ENCODE peak calls at places on chromosomes 16 and 17, in five cellular contexts. V is brain microvascular endothelial cell, R is body of pancreas, A is A673, B is breast epithelium. U is an unnamed sample.

GRCh38 chr16:77739493-77739892 is 17.2 kb downstream of the NUDT7 start:
- DNase-seq in B (no peak), R (no peak), A (no peak), V (no peak), U (no peak)

GRCh38 chr17:6374271-6374691 is 60.6 kb downstream of the AIPL1 start:
- DNase-seq in B (no peak), A (no peak), V (no peak), R (no peak), U (no peak)

GRCh38 chr17:18877104-18877503 is 19.2 kb downstream of the PRPSAP2 start:
- DNase-seq in R (no peak), A (no peak), B (no peak), V (peak; percentile 19), U (no peak)

GRCh38 chr16:3829631-3830536 is 50.6 kb downstream of the CREBBP start:
- DNase-seq in A (no peak), V (no peak), B (no peak), R (no peak), U (no peak)

GRCh38 chr17:38604479-38605229 is 1.1 kb downstream of the SRCIN1 start:
- DNase-seq in B (no peak), R (no peak), A (no peak), V (no peak), U (peak; percentile 67)

GRCh38 chr17:70378005-70378404 is 208.7 kb downstream of the KCNJ2 start:
- DNase-seq in R (no peak), V (no peak), B (no peak), A (no peak), U (no peak)

GRCh38 chr16:82793550-82794244 is 166.9 kb downstream of the CDH13 start:
- DNase-seq in V (no peak), A (no peak), B (no peak), R (no peak), U (no peak)

GRCh38 chr17:55295411-55296170 is 30.8 kb downstream of the HLF start:
- DNase-seq in A (peak; percentile 78), V (peak; percentile 52), B (peak; percentile 64), R (peak; percentile 62), U (no peak)

GRCh38 chr16:24988593-24989338 is 26.4 kb downstream of the ARHGAP17 start:
- DNase-seq in A (peak; percentile 54), R (peak; percentile 67), B (no peak), V (peak; percentile 77), U (no peak)

GRCh38 chr17:42422412-42422957 is 571 bp downstream of the CAVIN1 start:
- DNase-seq in R (peak; percentile 33), A (no peak), B (no peak), V (no peak), U (no peak)

GRCh38 chr17:7215136-7215638 is 4.4 kb downstream of the DLG4 start:
- DNase-seq in V (no peak), A (no peak), R (no peak), B (no peak), U (no peak)

GRCh38 chr16:88695218-88695617 is 8.9 kb upstream of the SNAI3 start:
- DNase-seq in V (no peak), R (no peak), A (no peak), B (no peak), U (no peak)

GRCh38 chr17:72466199-72466598 is 345.4 kb downstream of the SOX9 start:
- DNase-seq in R (peak; percentile 28), A (no peak), B (no peak), V (peak; percentile 57), U (no peak)

GRCh38 chr17:79530361-79531105 is 80.3 kb downstream of the RBFOX3 start:
- DNase-seq in B (no peak), R (no peak), A (no peak), V (no peak), U (no peak)

GRCh38 chr16:69711115-69711740 is 15.1 kb downstream of the NQO1 start:
- DNase-seq in R (peak; percentile 93), B (peak; percentile 90), A (no peak), V (peak; percentile 68), U (peak; percentile 42)

GRCh38 chr17:17511293-17511741 is 15.1 kb upstream of the RASD1 start:
- DNase-seq in A (no peak), R (no peak), B (no peak), V (no peak), U (no peak)

GRCh38 chr16:77137045-77137444 is 53.9 kb upstream of the MON1B start:
- DNase-seq in V (no peak), A (no peak), B (no peak), R (no peak), U (no peak)

GRCh38 chr16:35731341-35732040 is 2272.1 kb downstream of the TP53TG3F start:
- DNase-seq in V (no peak), A (no peak), R (no peak), B (no peak), U (no peak)

GRCh38 chr17:79990051-79990592 is 45.5 kb downstream of the TBC1D16 start:
- DNase-seq in A (no peak), V (no peak), R (no peak), B (no peak), U (no peak)

GRCh38 chr17:8176197-8176940 is at the start of gene TMEM107:
- DNase-seq in R (peak; percentile 90), A (peak; percentile 94), V (peak; percentile 71), B (peak; percentile 72), U (peak; percentile 86)

GRCh38 chr16:11251525-11252481 is 4.2 kb downstream of the SOCS1 start:
- DNase-seq in R (peak; percentile 35), V (peak; percentile 66), B (no peak), A (no peak), U (no peak)

GRCh38 chr17:28001149-28001548 is 41.3 kb upstream of the NLK start:
- DNase-seq in R (no peak), B (no peak), V (no peak), A (no peak), U (no peak)

GRCh38 chr16:19805459-19806160 is 79.0 kb downstream of the GPRC5B start:
- DNase-seq in V (no peak), B (no peak), A (no peak), R (no peak), U (no peak)

GRCh38 chr16:13982446-13982845 is 62.5 kb downstream of the ERCC4 start:
- DNase-seq in A (no peak), R (no peak), V (peak; percentile 44), B (no peak), U (no peak)

GRCh38 chr17:46813920-46814319 is 4.6 kb downstream of the WNT3 start:
- DNase-seq in B (no peak), R (no peak), A (no peak), V (no peak), U (no peak)

GRCh38 chr17:46817151-46817900 is 1.2 kb downstream of the WNT3 start:
- DNase-seq in R (no peak), B (no peak), V (no peak), A (no peak), U (no peak)

GRCh38 chr17:46817901-46818209 is 637 bp downstream of the WNT3 start:
- DNase-seq in B (no peak), V (no peak), A (no peak), R (no peak), U (no peak)

GRCh38 chr17:46814446-46814845 is 4.0 kb downstream of the WNT3 start:
- DNase-seq in B (no peak), A (no peak), R (no peak), V (no peak), U (no peak)

DNA sequence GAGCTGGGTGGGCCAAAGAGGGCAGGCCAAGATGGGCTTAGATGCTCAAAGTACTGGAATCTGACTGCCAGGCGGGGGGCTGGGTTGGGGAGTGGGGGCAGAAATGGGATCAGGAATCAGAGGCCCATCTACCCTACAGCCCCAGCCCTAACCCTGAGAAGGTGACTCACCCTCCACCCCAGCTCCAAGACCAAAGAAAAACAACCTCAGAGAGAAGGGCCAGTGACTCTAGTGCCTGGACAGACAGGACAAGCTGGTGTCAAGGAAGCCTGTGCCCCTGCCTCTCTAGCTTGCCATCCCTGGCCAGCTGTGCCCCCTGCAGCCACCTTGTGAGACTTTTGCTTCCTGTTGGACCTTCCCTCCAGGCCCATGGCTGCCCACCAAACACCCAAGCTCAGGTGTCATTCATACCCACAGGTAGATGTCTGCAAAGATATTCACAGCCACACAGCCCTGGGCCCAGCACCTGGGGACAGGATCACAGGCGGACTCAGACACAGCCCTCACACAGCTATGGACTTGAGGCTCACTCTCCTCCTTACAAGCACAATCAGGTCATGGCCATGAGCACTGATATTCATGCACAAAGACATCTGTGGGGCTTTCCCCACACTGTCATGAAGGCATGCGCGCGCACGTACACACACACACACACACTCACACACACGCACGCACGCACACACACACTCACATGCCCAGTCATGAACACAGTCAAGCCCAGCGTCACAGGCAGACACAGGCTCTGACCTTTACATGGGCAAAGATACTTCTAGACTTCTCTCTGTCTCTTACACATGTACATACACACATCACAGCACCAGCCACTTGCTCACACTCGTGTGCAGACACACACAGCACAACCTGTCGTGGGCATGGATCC is 2.8 kb downstream of the WNT3 start:
- DNase-seq in V (no peak), R (no peak), B (no peak), A (no peak), U (no peak)
- H3K27me3 ChIP-seq in V (peaks cover 56% of the 10 kb centered on the region), R (no peaks in the 10 kb centered on the region), B (peaks cover 51% of the 10 kb centered on the region), A (peaks cover 22% of the 10 kb centered on the region), U (peaks cover 38% of the 10 kb centered on the region)

DNA sequence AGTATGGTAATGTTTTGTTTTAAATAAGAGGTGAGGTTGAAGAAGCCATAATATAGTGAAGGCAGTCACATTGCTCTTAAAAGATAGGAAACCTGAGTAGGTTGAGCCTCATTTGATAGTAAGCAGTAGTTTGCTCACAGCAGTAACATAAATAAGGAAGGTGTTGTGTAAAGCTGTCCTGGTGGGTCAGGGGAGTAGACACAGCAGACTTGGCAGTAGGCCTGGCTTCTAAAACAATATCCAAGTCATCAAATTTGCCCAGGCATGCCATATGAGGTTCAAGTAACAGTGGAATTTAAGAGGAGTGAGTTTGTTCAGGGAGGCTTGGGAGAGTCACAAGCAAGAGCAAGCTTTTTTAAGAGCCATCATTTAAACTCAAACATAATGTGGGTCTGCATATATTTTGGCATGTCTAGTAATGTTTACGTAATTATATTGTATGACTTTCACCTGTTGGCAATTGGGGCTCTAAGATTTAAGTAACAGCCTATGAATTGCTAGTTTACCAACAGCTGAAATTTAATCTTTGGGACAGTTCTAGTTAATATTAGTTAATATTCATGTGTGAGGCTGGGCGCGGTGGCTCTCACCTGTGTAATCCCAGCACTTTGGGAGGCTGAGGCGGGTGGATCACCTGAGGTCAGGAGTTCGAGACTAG is 6.6 kb downstream of the NFATC3 start:
- DNase-seq in B (no peak), R (no peak), V (peak; percentile 28), A (no peak), U (no peak)
- H3K27ac ChIP-seq in B (peak overlapping the region; percentile 12), R (no peak overlapping the region), V (no peak overlapping the region), A (peak overlapping the region; percentile 27), U (no peak overlapping the region)

DNA sequence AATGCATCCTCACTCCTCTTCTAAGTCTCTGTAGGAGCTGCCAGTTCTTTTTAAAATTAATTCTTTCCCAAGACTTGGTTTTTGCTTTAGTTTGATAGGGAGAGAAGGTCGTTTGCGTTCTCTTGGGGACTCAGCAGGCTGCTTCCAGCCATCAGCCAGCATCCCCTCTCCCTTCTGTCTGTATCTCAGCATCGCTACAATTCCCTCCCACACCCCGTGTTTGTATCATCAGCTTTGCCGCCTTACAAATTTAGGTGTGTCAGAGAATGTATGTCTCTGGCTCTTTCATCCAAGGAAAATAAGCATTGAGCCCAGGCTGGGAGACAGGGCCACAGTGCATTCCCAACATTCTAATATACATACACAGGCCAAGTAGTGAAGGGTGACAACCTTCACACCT is 5.4 kb downstream of the HOXB6 start:
- DNase-seq in A (no peak), R (no peak), B (no peak), V (no peak), U (no peak)
- H3K27me3 ChIP-seq in A (no peaks in the 10 kb centered on the region), R (peaks cover 8% of the 10 kb centered on the region), B (peaks cover 99% of the 10 kb centered on the region), V (peaks cover 100% of the 10 kb centered on the region), U (peaks cover 98% of the 10 kb centered on the region)

GRCh38 chr16:86755571-86756006 is 177.2 kb downstream of the FOXL1 start:
- DNase-seq in B (no peak), A (no peak), V (no peak), R (no peak), U (no peak)
- H3K27ac ChIP-seq in B (no peak overlapping the region), A (no peak overlapping the region), V (no peak overlapping the region), R (no peak overlapping the region), U (no peak overlapping the region)

GRCh38 chr16:80318107-80318506 is 222.7 kb upstream of the DYNLRB2 start:
- DNase-seq in B (no peak), A (no peak), V (no peak), R (no peak), U (no peak)
- H3K27me3 ChIP-seq in B (no peaks in the 10 kb centered on the region), A (no peaks in the 10 kb centered on the region), V (no peaks in the 10 kb centered on the region), R (no peaks in the 10 kb centered on the region), U (peaks cover 17% of the 10 kb centered on the region)

U was measured in dorsolateral prefrontal cortex.